ENCODE peak calls at places on chromosomes 16 and 17, in seven cellular contexts. T is HFF-Myc; L is Right ventricle myocardium superior; R is NCI-H345; A is activated CD8-positive, alpha-beta memory T cell treated with anti-CD3 and anti-CD28 coated beads for 4 hours; V is nephron progenitor cell; H is skeletal muscle cell. P is an unnamed sample.

GRCh38 chr17:29179232-29180036 is 764 bp downstream of the MYO18A start:
- DNase-seq in H (no peak), L (no peak), R (peak), T (no peak), V (peak), A (no peak), P (no peak)

GRCh38 chr16:54921229-54921824 is 9.3 kb upstream of the IRX5 start:
- DNase-seq in R (peak), A (no peak), L (no peak), T (no peak), V (no peak), H (no peak), P (no peak)

GRCh38 chr17:73646409-73647305 is 2.4 kb upstream of the SDK2 start:
- DNase-seq in A (no peak), L (no peak), R (peak), H (no peak), V (peak), T (no peak), P (no peak)

GRCh38 chr17:81403671-81404534 is 8.6 kb downstream of the BAHCC1 start:
- DNase-seq in V (no peak), A (no peak), H (no peak), R (no peak), T (no peak), L (peak), P (no peak)

GRCh38 chr16:10839271-10839661 is 20.7 kb upstream of the TVP23A start:
- DNase-seq in A (no peak), R (no peak), V (no peak), L (no peak), T (no peak), H (no peak), P (no peak)

GRCh38 chr17:78995022-78995760 is 14.4 kb downstream of the CANT1 start:
- DNase-seq in V (no peak), H (no peak), A (no peak), L (no peak), R (no peak), T (no peak), P (no peak)

GRCh38 chr16:53775106-53775820 is 71.3 kb downstream of the FTO start:
- DNase-seq in T (no peak), H (no peak), R (no peak), V (no peak), A (no peak), L (no peak), P (no peak)

GRCh38 chr17:82913304-82914043 is 73.7 kb upstream of the ZNF750 start:
- DNase-seq in R (peak), A (no peak), H (no peak), L (no peak), V (no peak), T (no peak), P (no peak)